ENCODE peak calls at places on chromosomes 16 and 17, in six cellular contexts. V is PC-9; X is vagina; F is left ventricle myocardium inferior; A is CD4-positive, alpha-beta memory T cell; C is fibroblast of lung. N is an unnamed sample. For H3K4me1, the result is how much of the 10 kb centered on the place peaks cover.

GRCh38 chr17:73237714-73238113 is 24.0 kb downstream of the CPSF4L start:
- DNase-seq in V (no peak), X (no peak), F (no peak), A (peak), C (no peak), N (no peak)

GRCh38 chr17:34584805-34585416 is 5.5 kb downstream of the TMEM132E start:
- DNase-seq in V (peak), X (no peak), F (no peak), A (peak), C (peak), N (no peak)

GRCh38 chr16:27839419-27839818 is 224.1 kb downstream of the GSG1L start:
- DNase-seq in V (peak), X (no peak), F (no peak), A (no peak), C (no peak), N (no peak)

GRCh38 chr16:85419503-85420408 is 193.4 kb upstream of the GSE1 start:
- DNase-seq in V (no peak), X (no peak), F (peak), A (no peak), C (no peak), N (no peak)

GRCh38 chr17:62778990-62779681 is 29.0 kb downstream of the MARCHF10 start:
- DNase-seq in V (peak), X (no peak), F (no peak), A (no peak), C (peak), N (no peak)

GRCh38 chr17:47955497-47956461 is 1.9 kb downstream of the PRR15L start:
- DNase-seq in V (no peak), X (no peak), F (no peak), A (no peak), C (no peak), N (no peak)

GRCh38 chr17:48505788-48506187 is 25.0 kb downstream of the HOXB1 start:
- DNase-seq in V (peak), X (no peak), F (no peak), A (peak), C (peak), N (no peak)

GRCh38 chr16:88888778-88889387 is 22.4 kb upstream of the PABPN1L start:
- DNase-seq in V (no peak), X (no peak), F (peak), A (no peak), C (no peak), N (no peak)

GRCh38 chr16:14284930-14285541 is 213.9 kb downstream of the MRTFB start:
- DNase-seq in V (peak), X (no peak), F (peak), A (no peak), C (peak), N (peak)

GRCh38 chr17:6461246-6461645 is 17.0 kb downstream of the PIMREG start:
- DNase-seq in V (no peak), X (no peak), F (no peak), A (no peak), C (no peak), N (no peak)

GRCh38 chr16:3070608-3071111 is 5.2 kb downstream of the IL32 start:
- DNase-seq in V (no peak), X (no peak), F (no peak), A (no peak), C (no peak), N (no peak)

GRCh38 chr17:62705781-62706597 is 78.5 kb downstream of the MRC2 start:
- DNase-seq in V (peak), X (no peak), F (no peak), A (no peak), C (no peak), N (no peak)

GRCh38 chr17:74447628-74448159 is 15.8 kb downstream of the GPRC5C start:
- DNase-seq in V (no peak), X (no peak), F (no peak), A (no peak), C (no peak), N (no peak)

GRCh38 chr16:29156511-29156910 is 171.7 kb downstream of the LAT start:
- DNase-seq in V (no peak), X (no peak), F (no peak), A (no peak), C (no peak), N (no peak)

GRCh38 chr17:58281511-58282011 is 826 bp upstream of the MPO start:
- DNase-seq in V (no peak), X (no peak), F (no peak), A (no peak), C (no peak), N (no peak)

GRCh38 chr17:56723471-56723870 is 110.2 kb downstream of the C17orf67 start:
- DNase-seq in V (no peak), X (no peak), F (no peak), A (no peak), C (no peak), N (no peak)

GRCh38 chr16:78684040-78684611 is 584.7 kb downstream of the WWOX start:
- DNase-seq in V (peak), X (peak), F (peak), A (no peak), C (peak), N (peak)

GRCh38 chr16:75121949-75122568 is 5.5 kb upstream of the LDHD start:
- DNase-seq in V (no peak), X (no peak), F (no peak), A (no peak), C (no peak), N (no peak)

GRCh38 chr16:67647681-67648080 is 2.7 kb downstream of the CARMIL2 start:
- DNase-seq in V (no peak), X (no peak), F (no peak), A (no peak), C (no peak), N (no peak)

GRCh38 chr16:66483689-66484452 is 56.8 kb downstream of the BEAN1 start:
- DNase-seq in V (peak), X (no peak), F (peak), A (peak), C (peak), N (peak)

GRCh38 chr17:32801193-32801592 is 75.7 kb downstream of the MYO1D start:
- DNase-seq in V (no peak), X (no peak), F (no peak), A (no peak), C (no peak), N (no peak)
- H3K4me1 ChIP-seq in V (under half), X (under half), F (under half), A (under half), C (under half), N (under half)

GRCh38 chr17:78980624-78980972 is 875 bp upstream of the LGALS3BP start:
- DNase-seq in V (no peak), X (no peak), F (no peak), A (no peak), C (no peak), N (no peak)
- H3K4me1 ChIP-seq in V (under half), X (under half), F (half or more), A (under half), C (under half), N (under half)

DNA sequence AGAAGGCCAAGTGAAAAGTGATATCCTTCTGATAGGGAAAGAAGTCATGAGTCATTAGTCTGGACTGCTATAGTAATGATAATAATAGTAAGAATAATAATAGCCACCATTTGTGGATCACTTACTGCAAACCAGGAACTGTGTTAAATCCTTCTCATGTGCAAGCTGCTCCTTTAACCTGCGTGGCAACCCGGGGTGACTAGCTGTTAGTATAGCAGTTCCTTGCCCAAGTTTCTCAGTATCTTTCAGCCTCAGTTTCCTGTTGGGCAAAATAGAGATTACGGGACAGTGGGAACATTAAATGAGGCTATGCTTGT is 129.5 kb downstream of the CDH13 start:
- DNase-seq in V (no peak), X (no peak), F (no peak), A (no peak), C (peak), N (no peak)
- H3K4me1 ChIP-seq in V (under half), X (under half), F (half or more), A (under half), C (under half), N (under half)

GRCh38 chr16:12147681-12148479 is 171.3 kb downstream of the SNX29 start:
- DNase-seq in V (no peak), X (no peak), F (peak), A (no peak), C (no peak), N (no peak)

GRCh38 chr16:12153662-12154061 is 177.1 kb downstream of the SNX29 start:
- DNase-seq in V (no peak), X (no peak), F (no peak), A (no peak), C (no peak), N (no peak)

GRCh38 chr16:12146966-12147365 is 170.4 kb downstream of the SNX29 start:
- DNase-seq in V (no peak), X (no peak), F (no peak), A (no peak), C (no peak), N (no peak)

GRCh38 chr16:12149971-12150370 is 173.4 kb downstream of the SNX29 start:
- DNase-seq in V (no peak), X (no peak), F (no peak), A (no peak), C (no peak), N (no peak)

DNA sequence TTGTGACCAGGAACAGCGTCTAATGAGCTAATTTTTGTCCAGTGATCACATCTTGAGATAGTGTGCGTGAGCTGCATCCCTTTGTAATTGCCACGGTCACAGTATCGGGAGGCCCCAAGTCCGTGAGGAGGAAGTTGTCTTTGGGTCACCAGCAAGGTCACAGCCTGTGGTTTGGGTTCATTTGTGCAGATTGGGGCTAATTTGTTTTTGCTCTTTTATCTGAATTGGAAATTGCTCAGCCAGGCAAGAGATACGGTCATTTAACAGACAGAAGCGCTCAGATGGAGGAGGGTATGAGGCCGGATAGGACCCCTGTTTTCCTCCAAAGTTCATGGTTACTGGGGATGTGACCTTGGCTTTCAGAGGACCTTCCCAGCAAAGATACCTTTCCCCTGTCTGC is 174.1 kb downstream of the SNX29 start:
- DNase-seq in V (no peak), X (no peak), F (no peak), A (no peak), C (no peak), N (no peak)
- H3K4me1 ChIP-seq in V (under half), X (under half), F (under half), A (under half), C (under half), N (under half)

N was measured in gastrocnemius medialis.